ENCODE peak calls at places on chromosome 7, in ten cellular contexts. N is lower lobe of right lung, D is cardiac muscle cell, Q is Caco-2, K is dorsolateral prefrontal cortex, A is choroid plexus epithelial cell, I is PC-3, W is neural crest cell, R is D721Med, X is body of pancreas. L is an unnamed sample.

GRCh38 chr7:26686448-26686981 is 177.9 kb downstream of the SKAP2 start:
- DNase-seq in N (peak), D (peak), Q (peak), K (no peak), A (peak), I (peak), W (no peak), R (no peak), X (peak), L (peak)

GRCh38 chr7:157523371-157523765 is 186.6 kb downstream of the DNAJB6 start:
- DNase-seq in N (no peak), D (no peak), Q (no peak), K (no peak), A (no peak), I (no peak), W (no peak), R (no peak), X (no peak), L (no peak)

GRCh38 chr7:121006731-121007315 is 18.3 kb downstream of the CPED1 start:
- DNase-seq in N (no peak), D (no peak), Q (no peak), K (no peak), A (peak), I (no peak), W (no peak), R (no peak), X (no peak), L (no peak)

GRCh38 chr7:116120839-116121238 is 89.5 kb upstream of the TES start:
- DNase-seq in N (no peak), D (no peak), Q (no peak), K (no peak), A (no peak), I (no peak), W (no peak), R (no peak), X (no peak), L (no peak)

GRCh38 chr7:130950741-130951140 is 216.7 kb upstream of the KLF14 start:
- DNase-seq in N (no peak), D (no peak), Q (no peak), K (no peak), A (no peak), I (no peak), W (no peak), R (no peak), X (no peak), L (no peak)

GRCh38 chr7:1647961-1648631 is 22.0 kb upstream of the ELFN1 start:
- DNase-seq in N (peak), D (peak), Q (no peak), K (peak), A (no peak), I (no peak), W (no peak), R (no peak), X (peak), L (peak)

GRCh38 chr7:121540138-121540537 is 144.0 kb upstream of the FAM3C start:
- DNase-seq in N (no peak), D (no peak), Q (no peak), K (no peak), A (no peak), I (no peak), W (no peak), R (no peak), X (no peak), L (no peak)

GRCh38 chr7:40903872-40904271 is 769.1 kb downstream of the SUGCT start:
- DNase-seq in N (no peak), D (no peak), Q (no peak), K (no peak), A (no peak), I (no peak), W (no peak), R (no peak), X (no peak), L (no peak)

GRCh38 chr7:6419310-6419773 is 28.4 kb downstream of the DAGLB start:
- DNase-seq in N (no peak), D (no peak), Q (no peak), K (no peak), A (no peak), I (no peak), W (no peak), R (no peak), X (no peak), L (no peak)

GRCh38 chr7:142632291-142633134 is 116.8 kb upstream of the PRSS1 start:
- DNase-seq in N (peak), D (peak), Q (peak), K (peak), A (peak), I (peak), W (peak), R (peak), X (peak), L (peak)

GRCh38 chr7:2632717-2633537 is 1.1 kb downstream of the TTYH3 start:
- DNase-seq in N (peak), D (peak), Q (no peak), K (no peak), A (peak), I (peak), W (no peak), R (peak), X (peak), L (peak)

GRCh38 chr7:19508821-19509220 is 200.0 kb downstream of the POLR1F start:
- DNase-seq in N (no peak), D (no peak), Q (no peak), K (no peak), A (peak), I (no peak), W (no peak), R (no peak), X (no peak), L (no peak)

GRCh38 chr7:41438919-41439882 is 263.7 kb downstream of the INHBA start:
- DNase-seq in N (no peak), D (no peak), Q (no peak), K (no peak), A (no peak), I (no peak), W (no peak), R (no peak), X (no peak), L (no peak)

GRCh38 chr7:5266148-5267028 is 16.4 kb upstream of the SLC29A4 start:
- DNase-seq in N (no peak), D (no peak), Q (no peak), K (no peak), A (no peak), I (no peak), W (no peak), R (no peak), X (no peak), L (peak)

GRCh38 chr7:110839866-110840265 is 251.1 kb upstream of the LRRN3 start:
- DNase-seq in N (no peak), D (peak), Q (peak), K (no peak), A (peak), I (peak), W (no peak), R (no peak), X (no peak), L (no peak)

GRCh38 chr7:13778967-13779366 is 210.5 kb downstream of the ETV1 start:
- DNase-seq in N (peak), D (peak), Q (no peak), K (no peak), A (no peak), I (peak), W (no peak), R (no peak), X (no peak), L (no peak)

GRCh38 chr7:137986252-137987010 is 15.5 kb downstream of the CREB3L2 start:
- DNase-seq in N (no peak), D (peak), Q (no peak), K (no peak), A (peak), I (no peak), W (no peak), R (no peak), X (no peak), L (no peak)

GRCh38 chr7:66380285-66380888 is 175.3 kb downstream of the TPST1 start:
- DNase-seq in N (no peak), D (no peak), Q (no peak), K (no peak), A (no peak), I (peak), W (no peak), R (no peak), X (no peak), L (no peak)

GRCh38 chr7:132355048-132355447 is 221.2 kb downstream of the PLXNA4 start:
- DNase-seq in N (no peak), D (peak), Q (no peak), K (no peak), A (no peak), I (no peak), W (no peak), R (no peak), X (no peak), L (no peak)

GRCh38 chr7:105638942-105639495 is 57.7 kb upstream of the EFCAB10 start:
- DNase-seq in N (no peak), D (no peak), Q (no peak), K (no peak), A (peak), I (no peak), W (peak), R (no peak), X (no peak), L (peak)

GRCh38 chr7:55575098-55575497 is 2.8 kb upstream of the VOPP1 start:
- DNase-seq in N (no peak), D (no peak), Q (no peak), K (no peak), A (no peak), I (no peak), W (no peak), R (no peak), X (no peak), L (no peak)

GRCh38 chr7:111864291-111864976 is 302.1 kb upstream of the IMMP2L start:
- DNase-seq in N (no peak), D (no peak), Q (no peak), K (no peak), A (peak), I (no peak), W (no peak), R (no peak), X (no peak), L (no peak)

GRCh38 chr7:29764227-29764626 is 42.1 kb upstream of the WIPF3 start:
- DNase-seq in N (no peak), D (no peak), Q (peak), K (no peak), A (no peak), I (peak), W (no peak), R (no peak), X (peak), L (peak)

DNA sequence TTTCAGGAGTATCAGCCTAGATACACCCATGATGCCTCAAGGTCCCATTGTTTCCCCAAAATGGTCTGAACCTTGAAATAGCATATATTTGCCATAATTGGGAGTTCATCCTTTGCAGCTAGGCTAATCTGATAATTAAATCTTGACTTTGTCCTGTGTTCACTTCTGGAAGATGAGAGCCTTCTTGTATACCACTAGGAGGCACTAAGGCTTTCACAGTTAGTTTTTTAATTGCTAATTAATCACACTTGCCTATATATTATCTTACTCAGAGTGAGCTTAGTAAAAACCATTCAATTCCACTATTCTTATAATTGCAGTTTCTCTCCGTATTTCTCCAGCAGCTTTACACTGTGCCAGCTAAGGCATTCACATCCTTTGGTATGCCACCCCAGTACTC is 48.7 kb upstream of the MAGI2 start:
- DNase-seq in N (no peak), D (no peak), Q (no peak), K (no peak), A (no peak), I (peak), W (no peak), R (no peak), X (no peak), L (no peak)
- TF ChIP-seq CTCF in N (no peak), D (peak), Q (no peak), K (peak), A (peak), I (peak), W (peak), R (peak), X (no peak), L (peak)

GRCh38 chr7:64625114-64626082 is 40.5 kb upstream of the ZNF107 start:
- DNase-seq in N (no peak), D (no peak), Q (no peak), K (no peak), A (peak), I (peak), W (no peak), R (no peak), X (no peak), L (no peak)
- TF ChIP-seq CTCF in N (peak), D (peak), Q (peak), K (peak), A (peak), I (peak), W (peak), R (peak), X (peak), L (no peak)

DNA sequence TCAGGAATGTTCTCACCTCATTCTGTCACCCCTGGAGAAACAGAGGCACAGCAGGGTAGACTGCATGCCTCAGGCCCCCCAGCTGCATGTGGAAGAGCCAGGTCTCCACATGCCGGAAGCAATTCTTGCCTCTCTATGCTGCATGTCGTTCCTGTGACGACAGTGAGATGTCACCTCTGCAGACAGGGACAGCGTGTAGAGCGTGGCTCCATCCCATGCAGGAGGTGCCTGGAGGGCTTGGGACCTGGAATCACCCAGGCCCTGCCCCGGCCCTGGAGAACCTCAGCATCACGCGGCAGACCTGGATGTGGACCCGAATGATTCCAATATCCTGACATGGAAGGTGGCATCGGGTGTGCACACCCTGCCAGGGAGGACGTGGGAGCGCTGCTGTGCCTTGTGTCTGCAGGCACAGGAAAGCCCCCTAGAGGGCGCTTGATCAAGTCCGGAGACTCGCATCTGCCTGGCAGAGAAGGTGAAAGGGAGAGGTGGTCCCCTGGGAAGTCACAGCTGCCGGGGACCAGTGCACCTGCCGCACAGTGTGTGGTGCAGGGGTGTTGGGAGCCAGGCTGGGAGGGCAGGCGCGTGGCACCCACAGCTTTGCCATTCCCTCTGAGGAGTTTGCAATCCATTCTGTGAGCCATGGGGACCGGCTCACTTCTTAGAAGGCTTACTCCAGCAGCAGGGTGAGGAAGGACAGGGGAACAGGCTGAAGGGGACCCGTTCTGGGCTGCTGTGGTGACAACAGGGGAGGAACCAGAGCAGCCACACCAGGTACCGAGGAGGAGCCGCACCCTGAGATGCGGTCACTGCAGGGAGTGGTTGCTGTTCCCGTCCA is 45.3 kb upstream of the EN2 start:
- DNase-seq in N (peak), D (peak), Q (peak), K (peak), A (peak), I (peak), W (peak), R (peak), X (peak), L (peak)
- TF ChIP-seq CTCF in N (peak), D (peak), Q (peak), K (peak), A (peak), I (peak), W (peak), R (peak), X (peak), L (peak)

GRCh38 chr7:37181550-37181932 is 267.1 kb downstream of the ELMO1 start:
- DNase-seq in N (no peak), D (no peak), Q (no peak), K (no peak), A (no peak), I (no peak), W (no peak), R (no peak), X (no peak), L (no peak)

GRCh38 chr7:37180828-37181549 is 267.7 kb downstream of the ELMO1 start:
- DNase-seq in N (no peak), D (no peak), Q (no peak), K (no peak), A (no peak), I (no peak), W (no peak), R (no peak), X (no peak), L (no peak)

GRCh38 chr7:37187179-37187578 is 261.5 kb downstream of the ELMO1 start:
- DNase-seq in N (no peak), D (no peak), Q (no peak), K (no peak), A (no peak), I (no peak), W (no peak), R (no peak), X (no peak), L (no peak)

GRCh38 chr7:37186753-37187152 is 261.9 kb downstream of the ELMO1 start:
- DNase-seq in N (no peak), D (no peak), Q (no peak), K (no peak), A (no peak), I (no peak), W (no peak), R (no peak), X (no peak), L (no peak)

GRCh38 chr7:37182011-37182478 is 266.6 kb downstream of the ELMO1 start:
- DNase-seq in N (peak), D (peak), Q (peak), K (peak), A (peak), I (peak), W (peak), R (no peak), X (peak), L (peak)
- TF ChIP-seq CTCF in N (peak), D (peak), Q (peak), K (peak), A (peak), I (peak), W (peak), R (peak), X (peak), L (peak)

DNA sequence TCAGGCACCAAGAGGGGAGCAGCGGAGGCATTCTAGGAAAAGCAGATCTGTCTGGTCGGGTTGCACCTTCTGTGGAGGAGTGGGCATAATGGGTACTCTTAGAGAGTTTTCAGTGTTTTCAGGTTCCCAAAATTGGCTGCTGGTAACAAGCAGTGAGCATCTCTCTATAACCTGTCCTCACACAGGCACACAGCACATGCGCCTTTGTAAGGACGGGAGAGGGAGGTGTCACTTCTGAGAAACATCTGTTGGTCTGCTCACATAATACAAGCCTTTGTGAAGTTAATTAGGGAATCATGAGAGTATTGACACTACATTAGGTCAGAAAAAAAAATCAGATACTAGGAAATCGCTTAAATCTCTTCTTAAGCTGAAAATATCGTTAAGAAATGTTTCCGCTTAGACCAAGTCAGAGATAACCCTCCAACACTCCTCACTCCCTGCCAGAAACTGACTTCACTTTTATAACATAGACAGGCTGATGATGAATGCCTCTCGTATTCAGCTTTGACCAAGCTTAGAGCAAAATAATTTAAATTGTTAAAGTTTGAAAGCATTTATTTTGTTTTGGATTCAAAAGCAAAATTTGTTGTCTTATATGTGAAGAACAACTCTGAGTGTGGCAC is 769.8 kb downstream of the TNS3 start:
- DNase-seq in N (no peak), D (peak), Q (no peak), K (no peak), A (no peak), I (no peak), W (no peak), R (no peak), X (no peak), L (no peak)
- TF ChIP-seq CTCF in N (no peak), D (no peak), Q (no peak), K (no peak), A (no peak), I (no peak), W (no peak), R (no peak), X (no peak), L (no peak)

GRCh38 chr7:22429386-22429785 is 70.6 kb downstream of the STEAP1B start:
- DNase-seq in N (no peak), D (no peak), Q (no peak), K (no peak), A (no peak), I (peak), W (no peak), R (no peak), X (no peak), L (no peak)
- TF ChIP-seq CTCF in N (no peak), D (no peak), Q (no peak), K (no peak), A (no peak), I (no peak), W (no peak), R (no peak), X (no peak), L (no peak)

DNA sequence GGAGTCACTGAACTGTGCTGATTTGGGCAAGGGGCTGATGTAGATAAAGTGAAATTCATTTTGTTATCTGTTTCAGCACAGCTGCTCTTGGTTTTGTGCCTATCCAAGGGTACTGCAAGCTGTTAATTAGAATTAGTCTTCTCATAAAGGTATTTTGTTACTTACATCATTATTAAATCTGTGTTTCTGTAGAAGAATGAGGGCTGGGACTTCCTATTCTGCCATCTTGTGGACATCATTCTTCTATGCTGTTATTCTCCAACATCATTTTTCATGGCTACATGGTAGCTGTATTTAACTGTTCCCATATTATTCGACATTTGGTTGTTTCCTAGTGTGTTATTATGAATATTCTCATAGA is 76.2 kb upstream of the CCDC71L start:
- DNase-seq in N (no peak), D (peak), Q (no peak), K (no peak), A (peak), I (peak), W (no peak), R (no peak), X (no peak), L (no peak)
- TF ChIP-seq CTCF in N (no peak), D (peak), Q (peak), K (no peak), A (peak), I (peak), W (peak), R (peak), X (peak), L (no peak)

GRCh38 chr7:24981544-24981951 is 1.6 kb upstream of the OSBPL3 start:
- DNase-seq in N (peak), D (peak), Q (peak), K (peak), A (peak), I (peak), W (peak), R (no peak), X (peak), L (peak)

GRCh38 chr7:24979470-24979862 is 512 bp downstream of the OSBPL3 start:
- DNase-seq in N (peak), D (peak), Q (peak), K (no peak), A (peak), I (peak), W (peak), R (no peak), X (peak), L (peak)

GRCh38 chr7:24980695-24981543 is 941 bp upstream of the OSBPL3 start:
- DNase-seq in N (peak), D (peak), Q (peak), K (peak), A (peak), I (peak), W (no peak), R (no peak), X (peak), L (peak)

GRCh38 chr7:24979863-24980694 is at the start of gene OSBPL3:
- DNase-seq in N (peak), D (peak), Q (peak), K (peak), A (peak), I (peak), W (peak), R (peak), X (peak), L (peak)

GRCh38 chr7:24982917-24983316 is 2.9 kb upstream of the OSBPL3 start:
- DNase-seq in N (no peak), D (no peak), Q (peak), K (no peak), A (no peak), I (peak), W (no peak), R (no peak), X (no peak), L (no peak)
- TF ChIP-seq CTCF in N (no peak), D (peak), Q (peak), K (no peak), A (peak), I (peak), W (peak), R (no peak), X (no peak), L (peak)

GRCh38 chr7:100588438-100588837 is 2.3 kb downstream of the FBXO24 start:
- DNase-seq in N (no peak), D (peak), Q (no peak), K (no peak), A (no peak), I (peak), W (no peak), R (no peak), X (no peak), L (no peak)
- TF ChIP-seq CTCF in N (peak), D (peak), Q (peak), K (peak), A (peak), I (peak), W (peak), R (peak), X (peak), L (no peak)

GRCh38 chr7:44079221-44080021 is 2.9 kb downstream of the POLM start:
- DNase-seq in N (peak), D (no peak), Q (no peak), K (no peak), A (no peak), I (no peak), W (no peak), R (no peak), X (no peak), L (no peak)
- TF ChIP-seq CTCF in N (no peak), D (no peak), Q (no peak), K (no peak), A (no peak), I (no peak), W (no peak), R (no peak), X (no peak), L (no peak)

L was measured in nephron progenitor cell.